ENCODE peak calls at places on chromosomes 13 and 19, in five cellular contexts. D is colonic mucosa, W is body of pancreas, V is kidney epithelial cell, B is transverse colon. Q is an unnamed sample.

GRCh38 chr13:46332772-46333171 is 54.3 kb downstream of the RUBCNL start:
- DNase-seq in B (no peak), D (no peak), W (no peak), V (no peak), Q (no peak)

GRCh38 chr13:80340643-80341097 is 256 bp downstream of the SPRY2 start:
- DNase-seq in D (no peak), B (no peak), W (peak; percentile 50), V (no peak), Q (no peak)

GRCh38 chr13:113855012-113855921 is 8.6 kb downstream of the GAS6 start:
- DNase-seq in D (peak; percentile 74), B (peak; percentile 70), W (peak; percentile 6), V (no peak), Q (no peak)

GRCh38 chr19:35027851-35028599 is 2.2 kb upstream of the SCN1B start:
- DNase-seq in V (no peak), B (no peak), W (no peak), D (no peak), Q (no peak)

GRCh38 chr19:8161135-8161646 is 11.8 kb upstream of the FBN3 start:
- DNase-seq in V (no peak), D (no peak), W (peak; percentile 83), B (no peak), Q (peak; percentile 13)

GRCh38 chr19:48196933-48197665 is 26.6 kb downstream of the ZSWIM9 start:
- DNase-seq in V (no peak), W (no peak), B (no peak), D (no peak), Q (peak; percentile 57)

GRCh38 chr13:35794734-35795389 is 318.4 kb upstream of the MAB21L1 start:
- DNase-seq in B (no peak), V (no peak), D (no peak), W (no peak), Q (peak; percentile 23)

GRCh38 chr19:3780786-3781304 is 5.3 kb downstream of the MATK start:
- DNase-seq in D (no peak), W (no peak), V (no peak), B (no peak), Q (no peak)

GRCh38 chr13:73212482-73212881 is 153.7 kb downstream of the KLF5 start:
- DNase-seq in D (no peak), V (no peak), B (no peak), W (no peak), Q (no peak)

GRCh38 chr19:38709119-38709518 is 35.2 kb downstream of the CAPN12 start:
- DNase-seq in B (no peak), W (no peak), V (no peak), D (no peak), Q (no peak)

GRCh38 chr13:57557979-57558529 is 73.5 kb upstream of the PCDH17 start:
- DNase-seq in D (no peak), B (no peak), V (no peak), W (no peak), Q (peak; percentile 33)

GRCh38 chr19:29549105-29550070 is 23.6 kb downstream of the VSTM2B start:
- DNase-seq in W (peak; percentile 0), V (no peak), B (no peak), D (no peak), Q (no peak)

GRCh38 chr13:78786399-78786879 is 127.5 kb upstream of the OBI1 start:
- DNase-seq in V (no peak), B (no peak), D (no peak), W (no peak), Q (no peak)

GRCh38 chr19:30159636-30160035 is 212.5 kb upstream of the ZNF536 start:
- DNase-seq in V (no peak), D (peak; percentile 11), B (no peak), W (no peak), Q (no peak)

GRCh38 chr13:29402168-29402621 is 193.3 kb downstream of the SLC7A1 start:
- DNase-seq in B (no peak), D (no peak), V (peak; percentile 28), W (no peak), Q (peak; percentile 4)

GRCh38 chr13:40618581-40619478 is 47.6 kb downstream of the FOXO1 start:
- DNase-seq in B (no peak), V (no peak), W (no peak), D (no peak), Q (no peak)

GRCh38 chr19:35868172-35868822 is at the start of gene APLP1:
- DNase-seq in V (no peak), W (peak; percentile 90), B (peak; percentile 59), D (peak; percentile 66), Q (peak; percentile 84)

GRCh38 chr13:110265682-110266430 is 41.1 kb downstream of the COL4A1 start:
- DNase-seq in B (no peak), W (no peak), D (no peak), V (no peak), Q (no peak)

GRCh38 chr13:74136089-74136658 is 2.0 kb upstream of the KLF12 start:
- DNase-seq in B (peak; percentile 31), V (no peak), D (peak; percentile 51), W (no peak), Q (peak; percentile 60)

GRCh38 chr13:96020155-96020575 is 33.0 kb downstream of the UGGT2 start:
- DNase-seq in V (peak; percentile 26), D (peak; percentile 55), B (peak; percentile 30), W (peak; percentile 69), Q (peak; percentile 74)

GRCh38 chr13:42064259-42064658 is 15.8 kb downstream of the DGKH start:
- DNase-seq in D (no peak), W (no peak), V (peak; percentile 84), B (no peak), Q (no peak)

GRCh38 chr19:2282062-2282861 is at the start of gene PEAK3:
- DNase-seq in D (peak; percentile 67), V (no peak), W (peak; percentile 31), B (peak; percentile 79), Q (peak; percentile 61)

GRCh38 chr19:38551450-38551813 is 66.3 kb downstream of the MAP4K1 start:
- DNase-seq in B (no peak), W (no peak), D (no peak), V (no peak), Q (no peak)

GRCh38 chr19:41657157-41657556 is 30.3 kb upstream of the CEACAM4 start:
- DNase-seq in V (no peak), B (no peak), D (no peak), W (no peak), Q (no peak)

GRCh38 chr19:46546194-46546896 is 50.7 kb upstream of the PNMA8B start:
- DNase-seq in B (peak; percentile 60), V (peak; percentile 19), W (peak; percentile 73), D (peak; percentile 62), Q (no peak)

GRCh38 chr19:709965-710714 is 1.4 kb downstream of the PALM start:
- DNase-seq in B (no peak), W (no peak), D (no peak), V (no peak), Q (no peak)
- H3K4me3 ChIP-seq in B (peak overlapping the region; percentile 48), W (no peak overlapping the region), D (peak overlapping the region; percentile 30), V (peak overlapping the region; percentile 60), Q (peak overlapping the region; percentile 98)

DNA sequence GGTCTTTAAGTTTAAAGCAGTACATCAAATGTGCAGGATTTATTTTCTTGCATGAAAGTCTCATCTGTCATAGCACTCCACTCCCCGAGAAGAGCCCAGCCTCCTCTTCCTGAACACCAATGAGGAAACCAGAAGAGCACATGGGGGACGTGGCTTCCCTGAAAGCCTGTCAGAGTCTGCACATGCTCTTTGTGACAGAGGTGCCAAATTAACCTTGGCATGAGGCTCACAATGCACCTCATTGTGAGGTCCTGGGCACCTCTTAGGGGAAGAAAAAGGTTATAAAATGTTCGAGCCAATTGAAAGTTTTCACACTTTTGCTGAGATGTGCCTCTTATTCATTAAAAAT is 141.3 kb upstream of the RFC3 start:
- DNase-seq in B (peak; percentile 58), V (no peak), D (peak; percentile 70), W (peak; percentile 66), Q (peak; percentile 64)
- H3K4me3 ChIP-seq in B (peak overlapping the region; percentile 35), V (peak overlapping the region; percentile 24), D (peak overlapping the region; percentile 29), W (peak overlapping the region; percentile 2), Q (no peak overlapping the region)

GRCh38 chr19:17794412-17794730 is 567 bp upstream of the B3GNT3 start:
- DNase-seq in B (no peak), V (no peak), D (no peak), W (no peak), Q (no peak)
- H3K4me3 ChIP-seq in B (no peak overlapping the region), V (no peak overlapping the region), D (no peak overlapping the region), W (no peak overlapping the region), Q (no peak overlapping the region)

DNA sequence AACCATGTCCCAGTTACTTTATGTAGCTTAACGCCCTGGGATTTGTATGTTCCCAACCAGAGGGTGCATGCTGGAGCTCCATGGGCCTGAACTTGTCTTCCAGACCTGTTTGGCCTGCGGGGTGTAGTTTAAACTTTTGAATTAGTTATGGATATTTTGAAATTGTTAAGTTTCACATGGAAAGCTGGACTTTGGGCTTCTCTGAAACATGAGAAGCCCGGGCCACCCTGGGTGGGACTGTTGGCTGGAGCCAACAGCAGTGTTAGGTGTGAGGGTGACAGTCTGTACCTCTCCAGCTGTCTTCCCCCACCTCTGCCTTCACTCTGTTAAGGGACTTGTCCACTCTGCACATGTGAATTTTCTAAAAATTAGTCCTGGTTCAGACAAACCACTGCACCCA is 1.6 kb downstream of the UBE2L5 start:
- DNase-seq in W (no peak), B (no peak), D (no peak), V (no peak), Q (no peak)
- H3K4me3 ChIP-seq in W (no peak overlapping the region), B (no peak overlapping the region), D (no peak overlapping the region), V (no peak overlapping the region), Q (no peak overlapping the region)

Q was measured in cardiac muscle cell.